ENCODE peak calls at places on chromosomes 3 and 15, in four cellular contexts. One of them, this sample, is unnamed.
A peak's percentile ranks its signal among the peaks of the same experiment; 100 is the strongest.

GRCh38 chr3:56838441-56838840 is 36.7 kb upstream of the ARHGEF3 start:
- DNase-seq in A549: no peak
- DNase-seq in nephron progenitor cell: no peak
- DNase-seq in Caco-2: no peak
- DNase-seq in this sample: no peak

GRCh38 chr3:68915973-68916372 is 16.4 kb downstream of the TAFA4 start:
- DNase-seq in A549: no peak
- DNase-seq in nephron progenitor cell: no peak
- DNase-seq in Caco-2: no peak
- DNase-seq in this sample: no peak

GRCh38 chr15:57003418-57003817 is 85.0 kb downstream of the TCF12 start:
- DNase-seq in A549: no peak
- DNase-seq in nephron progenitor cell: no peak
- DNase-seq in Caco-2: no peak
- DNase-seq in this sample: no peak

GRCh38 chr15:73357999-73358665 is 10.6 kb downstream of the HCN4 start:
- DNase-seq in A549: no peak
- DNase-seq in nephron progenitor cell: no peak
- DNase-seq in Caco-2: peak; percentile 60
- DNase-seq in this sample: no peak

GRCh38 chr3:72060447-72061034 is 275.6 kb upstream of the PROK2 start:
- DNase-seq in A549: no peak
- DNase-seq in nephron progenitor cell: no peak
- DNase-seq in Caco-2: no peak
- DNase-seq in this sample: no peak

GRCh38 chr3:123063034-123063433 is 3.8 kb upstream of the PDIA5 start:
- DNase-seq in A549: no peak
- DNase-seq in nephron progenitor cell: no peak
- DNase-seq in Caco-2: no peak
- DNase-seq in this sample: no peak

GRCh38 chr15:57667171-57667924 is 39.2 kb upstream of the POLR2M start:
- DNase-seq in A549: peak; percentile 75
- DNase-seq in nephron progenitor cell: no peak
- DNase-seq in Caco-2: peak; percentile 47
- DNase-seq in this sample: no peak

GRCh38 chr15:57476533-57476975 is 100.2 kb downstream of the CGNL1 start:
- DNase-seq in A549: no peak
- DNase-seq in nephron progenitor cell: no peak
- DNase-seq in Caco-2: no peak
- DNase-seq in this sample: no peak

GRCh38 chr15:57671636-57672035 is 34.9 kb upstream of the POLR2M start:
- DNase-seq in A549: no peak
- DNase-seq in nephron progenitor cell: no peak
- DNase-seq in Caco-2: no peak
- DNase-seq in this sample: no peak

GRCh38 chr15:59644757-59645156 is 12.6 kb downstream of the GTF2A2 start:
- DNase-seq in A549: no peak
- DNase-seq in nephron progenitor cell: no peak
- DNase-seq in Caco-2: no peak
- DNase-seq in this sample: no peak

GRCh38 chr3:27043328-27043956 is 325.7 kb downstream of the NEK10 start:
- DNase-seq in A549: no peak
- DNase-seq in nephron progenitor cell: no peak
- DNase-seq in Caco-2: no peak
- DNase-seq in this sample: no peak

GRCh38 chr3:160921020-160921635 is 165.1 kb downstream of the PPM1L start:
- DNase-seq in A549: peak; percentile 54
- DNase-seq in nephron progenitor cell: peak; percentile 23
- DNase-seq in Caco-2: no peak
- DNase-seq in this sample: peak; percentile 40

GRCh38 chr3:32292085-32292796 is 53.8 kb downstream of the CMTM8 start:
- DNase-seq in A549: no peak
- DNase-seq in nephron progenitor cell: no peak
- DNase-seq in Caco-2: peak; percentile 55
- DNase-seq in this sample: no peak

GRCh38 chr15:50633653-50634052 is 52.9 kb downstream of the TRPM7 start:
- DNase-seq in A549: no peak
- DNase-seq in nephron progenitor cell: no peak
- DNase-seq in Caco-2: no peak
- DNase-seq in this sample: no peak

GRCh38 chr3:169624533-169624972 is 39.0 kb downstream of the MECOM start:
- DNase-seq in A549: no peak
- DNase-seq in nephron progenitor cell: no peak
- DNase-seq in Caco-2: no peak
- DNase-seq in this sample: no peak

GRCh38 chr3:52109556-52110380 is 44.5 kb downstream of the POC1A start:
- DNase-seq in A549: no peak
- DNase-seq in nephron progenitor cell: no peak
- DNase-seq in Caco-2: no peak
- DNase-seq in this sample: no peak

GRCh38 chr3:32452009-32452408 is 50.6 kb downstream of the CMTM6 start:
- DNase-seq in A549: no peak
- DNase-seq in nephron progenitor cell: no peak
- DNase-seq in Caco-2: no peak
- DNase-seq in this sample: no peak

GRCh38 chr3:6418492-6418891 is 442.4 kb upstream of the GRM7 start:
- DNase-seq in A549: no peak
- DNase-seq in nephron progenitor cell: no peak
- DNase-seq in Caco-2: no peak
- DNase-seq in this sample: no peak

GRCh38 chr3:30605005-30605404 is 1.4 kb upstream of the TGFBR2 start:
- DNase-seq in A549: no peak
- DNase-seq in nephron progenitor cell: no peak
- DNase-seq in Caco-2: no peak
- DNase-seq in this sample: no peak

GRCh38 chr3:30604566-30604965 is 1.8 kb upstream of the TGFBR2 start:
- DNase-seq in A549: no peak
- DNase-seq in nephron progenitor cell: no peak
- DNase-seq in Caco-2: no peak
- DNase-seq in this sample: no peak

GRCh38 chr3:30607032-30607833 is 832 bp downstream of the TGFBR2 start:
- DNase-seq in A549: no peak
- DNase-seq in nephron progenitor cell: peak; percentile 54
- DNase-seq in Caco-2: peak; percentile 54
- DNase-seq in this sample: peak; percentile 51

GRCh38 chr3:30605706-30606300 is 598 bp upstream of the TGFBR2 start:
- DNase-seq in A549: no peak
- DNase-seq in nephron progenitor cell: no peak
- DNase-seq in Caco-2: no peak
- DNase-seq in this sample: no peak

DNA sequence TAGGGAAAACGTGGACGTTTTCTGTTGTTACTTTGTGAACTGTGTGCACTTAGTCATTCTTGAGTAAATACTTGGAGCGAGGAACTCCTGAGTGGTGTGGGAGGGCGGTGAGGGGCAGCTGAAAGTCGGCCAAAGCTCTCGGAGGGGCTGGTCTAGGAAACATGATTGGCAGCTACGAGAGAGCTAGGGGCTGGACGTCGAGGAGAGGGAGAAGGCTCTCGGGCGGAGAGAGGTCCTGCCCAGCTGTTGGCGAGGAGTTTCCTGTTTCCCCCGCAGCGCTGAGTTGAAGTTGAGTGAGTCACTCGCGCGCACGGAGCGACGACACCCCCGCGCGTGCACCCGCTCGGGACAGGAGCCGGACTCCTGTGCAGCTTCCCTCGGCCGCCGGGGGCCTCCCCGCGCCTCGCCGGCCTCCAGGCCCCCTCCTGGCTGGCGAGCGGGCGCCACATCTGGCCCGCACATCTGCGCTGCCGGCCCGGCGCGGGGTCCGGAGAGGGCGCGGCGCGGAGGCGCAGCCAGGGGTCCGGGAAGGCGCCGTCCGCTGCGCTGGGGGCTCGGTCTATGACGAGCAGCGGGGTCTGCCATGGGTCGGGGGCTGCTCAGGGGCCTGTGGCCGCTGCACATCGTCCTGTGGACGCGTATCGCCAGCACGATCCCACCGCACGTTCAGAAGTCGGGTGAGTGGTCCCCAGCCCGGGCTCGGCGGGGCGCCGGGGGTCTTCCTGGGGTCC is at the start of gene TGFBR2:
- DNase-seq in A549: peak; percentile 96
- DNase-seq in nephron progenitor cell: peak; percentile 83
- DNase-seq in Caco-2: peak; percentile 98
- DNase-seq in this sample: peak; percentile 65
- TF ChIP-seq CTCF in A549: no peak
- TF ChIP-seq CTCF in nephron progenitor cell: no peak
- TF ChIP-seq CTCF in Caco-2: no peak
- TF ChIP-seq CTCF in this sample: peak; percentile 11

GRCh38 chr3:145807990-145808389 is 353.0 kb downstream of the PLOD2 start:
- DNase-seq in A549: no peak
- DNase-seq in nephron progenitor cell: no peak
- DNase-seq in Caco-2: no peak
- DNase-seq in this sample: no peak
- TF ChIP-seq CTCF in A549: peak; percentile 14
- TF ChIP-seq CTCF in nephron progenitor cell: peak; percentile 21
- TF ChIP-seq CTCF in Caco-2: no peak
- TF ChIP-seq CTCF in this sample: peak; percentile 31

GRCh38 chr3:148727242-148727641 is 29.5 kb downstream of the AGTR1 start:
- DNase-seq in A549: peak; percentile 23
- DNase-seq in nephron progenitor cell: peak; percentile 53
- DNase-seq in Caco-2: peak; percentile 41
- DNase-seq in this sample: peak; percentile 7
- TF ChIP-seq CTCF in A549: peak; percentile 56
- TF ChIP-seq CTCF in nephron progenitor cell: peak; percentile 57
- TF ChIP-seq CTCF in Caco-2: peak; percentile 53
- TF ChIP-seq CTCF in this sample: peak; percentile 27

GRCh38 chr3:179068779-179069530 is 2.7 kb downstream of the ZMAT3 start:
- DNase-seq in A549: peak; percentile 30
- DNase-seq in nephron progenitor cell: peak; percentile 23
- DNase-seq in Caco-2: no peak
- DNase-seq in this sample: peak; percentile 39
- TF ChIP-seq CTCF in A549: peak; percentile 60
- TF ChIP-seq CTCF in nephron progenitor cell: peak; percentile 27
- TF ChIP-seq CTCF in Caco-2: peak; percentile 30
- TF ChIP-seq CTCF in this sample: peak; percentile 70

DNA sequence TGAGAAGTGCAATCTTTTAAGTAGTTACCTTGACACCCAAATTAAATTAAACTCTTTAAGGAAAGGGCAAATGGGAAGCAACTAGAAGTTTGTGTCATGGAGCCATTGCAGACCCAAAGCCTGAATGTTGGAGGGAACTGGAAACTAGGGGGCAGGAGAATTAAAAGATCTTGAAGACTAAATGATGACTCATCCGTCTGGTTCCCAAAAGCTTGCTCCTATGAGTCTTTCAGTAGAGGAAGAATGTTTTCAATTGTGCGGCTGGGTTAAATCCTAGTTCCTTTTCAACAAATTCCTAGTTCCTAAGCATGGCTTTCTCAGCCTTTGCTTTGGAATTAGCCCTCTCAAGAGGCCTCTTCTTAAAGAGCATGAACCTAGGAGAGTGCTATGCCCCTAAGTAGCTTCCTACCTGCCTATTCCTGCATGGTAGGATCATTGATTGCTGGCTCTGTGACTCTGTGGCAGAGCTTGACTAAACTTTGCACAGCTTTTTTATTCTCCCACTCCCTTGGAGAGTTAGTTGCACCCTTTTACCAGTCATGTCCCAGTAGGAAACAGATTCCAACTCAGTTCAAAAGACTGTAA is 17.7 kb downstream of the CLEC3B start:
- DNase-seq in A549: no peak
- DNase-seq in nephron progenitor cell: no peak
- DNase-seq in Caco-2: no peak
- DNase-seq in this sample: no peak
- TF ChIP-seq CTCF in A549: no peak
- TF ChIP-seq CTCF in nephron progenitor cell: no peak
- TF ChIP-seq CTCF in Caco-2: no peak
- TF ChIP-seq CTCF in this sample: no peak

GRCh38 chr3:9403463-9403862 is 6.0 kb downstream of the SETD5 start:
- DNase-seq in A549: no peak
- DNase-seq in nephron progenitor cell: no peak
- DNase-seq in Caco-2: no peak
- DNase-seq in this sample: no peak

GRCh38 chr3:9402410-9403228 is 5.2 kb downstream of the SETD5 start:
- DNase-seq in A549: no peak
- DNase-seq in nephron progenitor cell: peak; percentile 64
- DNase-seq in Caco-2: peak; percentile 82
- DNase-seq in this sample: no peak

GRCh38 chr3:9406856-9407626 is 9.6 kb downstream of the SETD5 start:
- DNase-seq in A549: no peak
- DNase-seq in nephron progenitor cell: no peak
- DNase-seq in Caco-2: no peak
- DNase-seq in this sample: no peak

GRCh38 chr3:9405756-9406155 is 8.3 kb downstream of the SETD5 start:
- DNase-seq in A549: no peak
- DNase-seq in nephron progenitor cell: no peak
- DNase-seq in Caco-2: no peak
- DNase-seq in this sample: no peak

DNA sequence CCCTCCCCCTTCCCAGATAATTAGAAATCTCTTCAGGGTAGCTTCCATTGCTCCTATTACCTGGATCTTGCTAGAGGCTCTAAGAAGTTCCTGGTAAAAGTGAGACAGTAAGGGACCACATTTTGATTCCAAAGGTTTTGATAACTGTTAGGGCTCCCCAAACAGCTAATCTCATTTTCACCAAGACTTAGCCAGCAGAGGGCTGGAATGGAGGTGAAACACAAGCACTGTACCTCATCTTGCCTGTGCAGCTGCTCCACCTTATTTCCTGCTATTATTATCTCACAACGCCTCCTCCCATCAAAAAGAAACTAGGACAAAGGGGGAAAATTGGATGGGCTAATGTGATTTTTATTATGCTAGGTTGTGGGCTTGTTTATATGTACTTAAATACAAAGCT is 7.3 kb downstream of the SETD5 start:
- DNase-seq in A549: no peak
- DNase-seq in nephron progenitor cell: no peak
- DNase-seq in Caco-2: no peak
- DNase-seq in this sample: peak; percentile 20
- TF ChIP-seq CTCF in A549: peak; percentile 28
- TF ChIP-seq CTCF in nephron progenitor cell: no peak
- TF ChIP-seq CTCF in Caco-2: no peak
- TF ChIP-seq CTCF in this sample: no peak

DNA sequence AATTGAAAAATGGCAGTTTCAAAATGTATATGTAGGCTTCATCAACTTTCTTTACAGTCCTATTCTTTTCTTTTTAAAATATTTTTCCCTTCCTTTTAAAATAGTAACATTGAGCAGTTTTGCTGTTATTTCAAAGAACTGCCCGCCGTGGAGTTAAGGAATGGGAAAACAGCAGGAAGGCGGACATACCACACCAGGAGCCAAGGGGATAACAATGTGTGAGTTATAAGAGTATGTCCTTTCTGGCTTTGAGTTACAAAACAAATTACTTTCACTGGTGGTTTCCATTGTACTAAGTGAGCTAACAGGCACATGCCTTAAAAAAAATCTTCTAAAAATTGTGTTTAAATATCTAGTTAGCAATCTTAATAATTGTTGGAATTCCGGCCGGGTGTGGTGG is 37.4 kb upstream of the FBXL22 start:
- DNase-seq in A549: no peak
- DNase-seq in nephron progenitor cell: no peak
- DNase-seq in Caco-2: no peak
- DNase-seq in this sample: no peak
- TF ChIP-seq CTCF in A549: no peak
- TF ChIP-seq CTCF in nephron progenitor cell: no peak
- TF ChIP-seq CTCF in Caco-2: no peak
- TF ChIP-seq CTCF in this sample: no peak

GRCh38 chr3:129323651-129324294 is 45.1 kb downstream of the HMCES start:
- DNase-seq in A549: no peak
- DNase-seq in nephron progenitor cell: no peak
- DNase-seq in Caco-2: no peak
- DNase-seq in this sample: peak; percentile 70
- TF ChIP-seq CTCF in A549: no peak
- TF ChIP-seq CTCF in nephron progenitor cell: no peak
- TF ChIP-seq CTCF in Caco-2: peak; percentile 20
- TF ChIP-seq CTCF in this sample: peak; percentile 56